ENCODE peak calls at places on chromosome 3, in ten cellular contexts. P, H, L, A, O, Q, V, J, K and U are unnamed samples.

GRCh38 chr3:196128172-196128843 is 46.4 kb upstream of the TFRC start:
- DNase-seq in P (no peak), H (no peak), L (no peak), A (no peak), O (no peak), Q (no peak), V (no peak), J (no peak), K (no peak), U (no peak)

GRCh38 chr3:14760185-14760584 is 58.6 kb upstream of the FGD5 start:
- DNase-seq in P (no peak), H (no peak), L (no peak), A (no peak), O (no peak), Q (no peak), V (no peak), J (no peak), K (no peak), U (no peak)

GRCh38 chr3:157094301-157094700 is 65.6 kb downstream of the CCNL1 start:
- DNase-seq in P (no peak), H (no peak), L (no peak), A (no peak), O (no peak), Q (no peak), V (no peak), J (no peak), K (no peak), U (no peak)

GRCh38 chr3:130915567-130916292 is 21.8 kb downstream of the ATP2C1 start:
- DNase-seq in P (no peak), H (no peak), L (no peak), A (no peak), O (no peak), Q (no peak), V (no peak), J (no peak), K (no peak), U (no peak)

GRCh38 chr3:195020921-195021320 is 250.0 kb downstream of the XXYLT1 start:
- DNase-seq in P (no peak), H (no peak), L (no peak), A (no peak), O (no peak), Q (no peak), V (no peak), J (no peak), K (no peak), U (no peak)

GRCh38 chr3:119292666-119293065 is 1.5 kb upstream of the ARHGAP31 start:
- DNase-seq in P (no peak), H (no peak), L (no peak), A (no peak), O (no peak), Q (no peak), V (no peak), J (no peak), K (no peak), U (no peak)

GRCh38 chr3:195870937-195871336 is 37.4 kb downstream of the TNK2 start:
- DNase-seq in P (no peak), H (no peak), L (no peak), A (no peak), O (no peak), Q (no peak), V (no peak), J (no peak), K (no peak), U (no peak)

GRCh38 chr3:125006190-125006855 is 49.5 kb downstream of the HEG1 start:
- DNase-seq in P (no peak), H (no peak), L (no peak), A (no peak), O (no peak), Q (no peak), V (no peak), J (no peak), K (no peak), U (no peak)

GRCh38 chr3:180828723-180829408 is 83.6 kb upstream of the FXR1 start:
- DNase-seq in P (no peak), H (no peak), L (no peak), A (no peak), O (no peak), Q (no peak), V (no peak), J (no peak), K (no peak), U (no peak)

GRCh38 chr3:11059090-11059798 is 66.7 kb downstream of the SLC6A1 start:
- DNase-seq in P (peak), H (peak), L (no peak), A (no peak), O (peak), Q (peak), V (peak), J (no peak), K (peak), U (peak)

GRCh38 chr3:109132801-109133473 is 3.6 kb upstream of the C3orf85 start:
- DNase-seq in P (no peak), H (no peak), L (no peak), A (no peak), O (no peak), Q (no peak), V (no peak), J (no peak), K (peak), U (no peak)

GRCh38 chr3:122469659-122470058 is 45.1 kb downstream of the KPNA1 start:
- DNase-seq in P (no peak), H (no peak), L (no peak), A (no peak), O (no peak), Q (no peak), V (no peak), J (no peak), K (no peak), U (no peak)

GRCh38 chr3:45987368-45988099 is 8.1 kb downstream of the FYCO1 start:
- DNase-seq in P (no peak), H (no peak), L (no peak), A (no peak), O (no peak), Q (no peak), V (no peak), J (no peak), K (peak), U (no peak)

GRCh38 chr3:177195242-177195940 is 1.9 kb downstream of the TBL1XR1 start:
- DNase-seq in P (no peak), H (peak), L (no peak), A (no peak), O (peak), Q (peak), V (peak), J (no peak), K (no peak), U (peak)

GRCh38 chr3:56974242-56974945 is 86.1 kb upstream of the SPATA12 start:
- DNase-seq in P (no peak), H (no peak), L (no peak), A (no peak), O (no peak), Q (no peak), V (no peak), J (no peak), K (no peak), U (no peak)

GRCh38 chr3:25429441-25429907 is 1.4 kb downstream of the RARB start:
- DNase-seq in P (no peak), H (no peak), L (no peak), A (no peak), O (no peak), Q (peak), V (no peak), J (no peak), K (peak), U (no peak)

GRCh38 chr3:129122697-129123055 is 1.1 kb upstream of the RAB43 start:
- DNase-seq in P (no peak), H (no peak), L (no peak), A (no peak), O (peak), Q (no peak), V (no peak), J (peak), K (no peak), U (no peak)

GRCh38 chr3:117557469-117557868 is 847.9 kb downstream of the TUSC7 start:
- DNase-seq in P (no peak), H (peak), L (no peak), A (no peak), O (no peak), Q (no peak), V (no peak), J (no peak), K (no peak), U (no peak)

GRCh38 chr3:17258823-17259436 is 374.2 kb downstream of the PLCL2 start:
- DNase-seq in P (peak), H (peak), L (no peak), A (no peak), O (peak), Q (peak), V (no peak), J (no peak), K (no peak), U (peak)

GRCh38 chr3:15299036-15299435 is 33.4 kb downstream of the SH3BP5 start:
- DNase-seq in P (peak), H (no peak), L (no peak), A (no peak), O (no peak), Q (no peak), V (no peak), J (no peak), K (peak), U (no peak)

GRCh38 chr3:160801386-160802118 is 45.5 kb downstream of the PPM1L start:
- DNase-seq in P (no peak), H (no peak), L (no peak), A (no peak), O (peak), Q (no peak), V (no peak), J (no peak), K (peak), U (no peak)

GRCh38 chr3:126972866-126973265 is 10.0 kb upstream of the PLXNA1 start:
- DNase-seq in P (no peak), H (no peak), L (no peak), A (no peak), O (no peak), Q (no peak), V (no peak), J (no peak), K (no peak), U (no peak)

GRCh38 chr3:155560594-155560993 is 184.3 kb downstream of the PLCH1 start:
- DNase-seq in P (no peak), H (no peak), L (no peak), A (no peak), O (no peak), Q (no peak), V (no peak), J (no peak), K (no peak), U (peak)

GRCh38 chr3:4687596-4687995 is 194.4 kb downstream of the ITPR1 start:
- DNase-seq in P (no peak), H (no peak), L (no peak), A (no peak), O (no peak), Q (no peak), V (no peak), J (no peak), K (no peak), U (no peak)

GRCh38 chr3:86993704-86994103 is 2.8 kb upstream of the VGLL3 start:
- DNase-seq in P (no peak), H (no peak), L (no peak), A (no peak), O (no peak), Q (no peak), V (no peak), J (no peak), K (no peak), U (no peak)